ENCODE peak calls at places on chromosome 14, in four cellular contexts. One of them, this sample, is unnamed.

GRCh38 chr14:69852897-69853296 is 26.3 kb upstream of the SMOC1 start:
- DNase-seq in GM12878: no peak
- DNase-seq in HepG2: no peak
- DNase-seq in K562: no peak
- DNase-seq in this sample: no peak

GRCh38 chr14:35534884-35535793 is 1.2 kb downstream of the INSM2 start:
- DNase-seq in HepG2: peak
- DNase-seq in K562: peak
- DNase-seq in GM12878: no peak
- DNase-seq in this sample: peak

GRCh38 chr14:98578204-98578603 is 693.8 kb downstream of the BCL11B start:
- DNase-seq in GM12878: no peak
- DNase-seq in HepG2: no peak
- DNase-seq in K562: no peak
- DNase-seq in this sample: no peak

GRCh38 chr14:71261206-71261605 is 353.9 kb downstream of the PCNX1 start:
- DNase-seq in HepG2: no peak
- DNase-seq in GM12878: no peak
- DNase-seq in K562: no peak
- DNase-seq in this sample: no peak

GRCh38 chr14:70655110-70655826 is 13.6 kb downstream of the TTC9 start:
- DNase-seq in HepG2: no peak
- DNase-seq in GM12878: peak
- DNase-seq in K562: no peak
- DNase-seq in this sample: peak

GRCh38 chr14:100289916-100290606 is 16.2 kb downstream of the SLC25A29 start:
- DNase-seq in K562: no peak
- DNase-seq in GM12878: no peak
- DNase-seq in HepG2: no peak
- DNase-seq in this sample: no peak

GRCh38 chr14:51285102-51285501 is 45.1 kb downstream of the TMX1 start:
- DNase-seq in K562: no peak
- DNase-seq in HepG2: no peak
- DNase-seq in GM12878: peak
- DNase-seq in this sample: no peak

GRCh38 chr14:101173698-101174521 is 270.4 kb upstream of the RTL1 start:
- DNase-seq in K562: no peak
- DNase-seq in HepG2: no peak
- DNase-seq in GM12878: no peak
- DNase-seq in this sample: no peak

GRCh38 chr14:71049435-71050147 is 142.3 kb downstream of the PCNX1 start:
- DNase-seq in HepG2: no peak
- DNase-seq in GM12878: no peak
- DNase-seq in K562: no peak
- DNase-seq in this sample: no peak

DNA sequence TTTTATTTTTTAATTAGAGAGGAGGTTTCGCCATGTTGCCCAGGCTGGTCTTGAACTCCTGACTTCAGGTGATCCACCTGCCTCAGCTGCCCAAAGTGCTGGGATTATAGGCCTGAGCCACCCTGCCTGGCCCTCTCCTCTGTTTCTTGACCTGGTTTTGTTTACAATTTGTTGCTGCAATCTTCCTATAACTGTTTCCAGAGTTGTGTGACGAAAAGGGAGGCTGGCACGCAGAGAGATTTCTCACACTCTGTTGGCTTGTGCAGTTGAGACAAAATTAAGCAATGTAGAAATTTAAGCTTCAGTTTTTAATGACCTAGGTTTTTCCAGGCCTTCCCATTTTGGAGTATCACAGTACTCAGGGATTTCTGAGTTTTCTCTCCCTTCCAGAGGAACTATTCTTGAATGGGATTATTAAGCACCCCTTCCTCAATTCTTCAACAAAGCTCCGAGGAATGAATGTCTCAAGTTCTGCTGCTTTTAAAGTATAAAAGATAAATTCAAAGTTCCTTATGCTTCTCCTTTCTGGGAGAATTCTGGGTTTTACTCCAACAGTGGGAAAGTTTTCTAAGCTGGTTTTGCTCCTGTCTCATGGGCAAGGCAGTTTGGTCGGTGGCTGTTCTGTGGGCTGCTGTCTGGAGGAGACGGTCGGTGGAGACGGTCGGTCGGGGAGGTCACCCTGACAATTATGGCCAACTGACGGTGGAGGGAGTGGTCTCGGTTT is 20.4 kb upstream of the FOS start:
- DNase-seq in K562: no peak
- DNase-seq in HepG2: no peak
- DNase-seq in GM12878: no peak
- DNase-seq in this sample: no peak
- TF ChIP-seq JUNB in K562: no peak
- TF ChIP-seq JUNB in HepG2: no peak
- TF ChIP-seq JUNB in GM12878: no peak
- TF ChIP-seq JUNB in this sample: no peak

GRCh38 chr14:76908834-76909233 is 82.6 kb downstream of the LRRC74A start:
- DNase-seq in HepG2: no peak
- DNase-seq in K562: no peak
- DNase-seq in GM12878: peak
- DNase-seq in this sample: no peak
- H3K27ac ChIP-seq in HepG2: no peak
- H3K27ac ChIP-seq in K562: no peak
- H3K27ac ChIP-seq in GM12878: no peak
- H3K27ac ChIP-seq in this sample: no peak

DNA sequence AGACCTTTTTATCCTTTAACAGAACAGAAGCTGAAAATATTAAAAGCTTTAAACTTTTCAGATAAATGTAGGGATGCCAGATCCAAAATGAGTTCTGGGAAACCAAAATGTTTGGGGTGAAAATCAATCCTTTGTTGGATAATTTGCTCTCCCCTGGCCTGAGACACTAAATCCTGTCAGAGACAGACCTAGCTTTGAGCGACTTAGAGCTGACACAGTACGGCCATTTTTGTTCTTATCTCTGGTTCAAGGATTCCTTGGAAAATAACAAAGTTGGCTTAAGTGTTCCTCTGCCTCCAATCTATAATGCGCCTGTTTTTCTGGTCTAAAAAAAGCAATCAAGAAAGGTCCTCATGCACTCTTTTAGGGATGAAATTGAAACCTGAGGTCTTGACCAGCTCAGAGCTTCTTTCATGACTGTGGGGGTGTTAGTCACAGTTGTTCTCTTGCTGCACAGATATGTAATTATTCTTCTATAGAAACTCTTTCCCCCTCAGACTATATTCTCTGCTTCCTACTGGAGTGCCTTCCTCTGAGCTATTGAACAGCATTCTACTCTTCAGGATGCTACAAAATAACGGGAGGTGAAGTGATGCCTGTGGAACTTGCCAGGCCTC is 52.3 kb upstream of the EGLN3 start:
- DNase-seq in HepG2: no peak
- DNase-seq in GM12878: no peak
- DNase-seq in K562: no peak
- DNase-seq in this sample: no peak
- H2AFZ ChIP-seq in HepG2: no peak
- H2AFZ ChIP-seq in GM12878: no peak
- H2AFZ ChIP-seq in K562: peak
- H2AFZ ChIP-seq in this sample: peak

GRCh38 chr14:90519262-90519920 is 122.6 kb downstream of the CALM1 start:
- DNase-seq in K562: no peak
- DNase-seq in GM12878: no peak
- DNase-seq in HepG2: no peak
- DNase-seq in this sample: no peak

GRCh38 chr14:90520326-90520725 is 123.5 kb downstream of the CALM1 start:
- DNase-seq in GM12878: no peak
- DNase-seq in K562: no peak
- DNase-seq in HepG2: no peak
- DNase-seq in this sample: no peak

GRCh38 chr14:90518941-90519256 is 122.1 kb downstream of the CALM1 start:
- DNase-seq in GM12878: no peak
- DNase-seq in HepG2: peak
- DNase-seq in K562: peak
- DNase-seq in this sample: peak

GRCh38 chr14:90517431-90517841 is 120.6 kb downstream of the CALM1 start:
- DNase-seq in HepG2: peak
- DNase-seq in GM12878: no peak
- DNase-seq in K562: no peak
- DNase-seq in this sample: no peak

DNA sequence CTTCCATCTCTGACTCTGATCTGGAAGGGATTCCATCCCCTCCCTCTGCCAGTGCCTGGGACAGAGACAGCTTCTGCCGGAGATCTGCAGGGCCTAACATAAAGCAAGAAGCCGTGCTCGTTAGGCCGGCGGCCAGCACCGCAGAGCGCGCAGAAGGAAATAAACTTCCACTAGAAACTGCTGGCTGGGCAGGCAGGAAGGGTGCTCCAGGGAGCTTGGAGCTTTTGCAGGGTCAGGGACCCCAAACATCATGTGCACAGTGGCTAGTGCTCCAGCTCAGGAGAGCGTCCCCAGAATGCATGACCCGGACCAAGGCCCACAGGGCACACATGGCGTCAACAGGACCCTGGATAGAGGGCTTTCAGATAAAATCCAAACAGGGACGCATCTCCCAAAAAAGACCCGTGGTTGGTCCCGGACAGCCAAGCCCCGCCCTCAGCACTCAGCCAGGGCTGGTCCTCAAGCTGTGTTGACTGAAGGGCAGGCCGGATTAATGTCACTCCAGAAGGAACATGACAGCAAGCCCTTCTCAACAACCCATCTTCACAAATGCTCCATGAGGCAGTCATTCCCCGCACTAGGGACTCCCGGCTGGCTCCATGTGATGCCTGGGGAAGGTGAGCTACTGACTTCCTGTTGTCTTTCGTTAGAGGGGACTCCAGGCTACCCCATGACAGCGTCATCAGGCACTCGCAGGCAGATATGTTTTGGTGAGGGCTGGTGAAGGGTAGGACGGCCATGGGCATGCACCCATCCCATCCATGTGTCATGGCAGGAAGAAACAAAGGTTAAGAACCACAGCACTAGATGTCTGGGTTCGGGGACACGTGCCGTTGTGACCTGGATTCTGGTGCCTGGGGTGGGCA is 121.5 kb downstream of the CALM1 start:
- DNase-seq in K562: no peak
- DNase-seq in HepG2: no peak
- DNase-seq in GM12878: no peak
- DNase-seq in this sample: no peak
- TF ChIP-seq JUNB in K562: no peak
- TF ChIP-seq JUNB in HepG2: no peak
- TF ChIP-seq JUNB in GM12878: no peak
- TF ChIP-seq JUNB in this sample: no peak

GRCh38 chr14:64726585-64726890 is 22.3 kb downstream of the PLEKHG3 start:
- DNase-seq in K562: no peak
- DNase-seq in GM12878: no peak
- DNase-seq in HepG2: no peak
- DNase-seq in this sample: peak

GRCh38 chr14:64728856-64729255 is 24.6 kb downstream of the PLEKHG3 start:
- DNase-seq in GM12878: no peak
- DNase-seq in HepG2: no peak
- DNase-seq in K562: no peak
- DNase-seq in this sample: no peak

GRCh38 chr14:64728106-64728505 is 23.9 kb downstream of the PLEKHG3 start:
- DNase-seq in K562: no peak
- DNase-seq in HepG2: no peak
- DNase-seq in GM12878: no peak
- DNase-seq in this sample: no peak

GRCh38 chr14:64725879-64726584 is 21.8 kb downstream of the PLEKHG3 start:
- DNase-seq in HepG2: no peak
- DNase-seq in K562: no peak
- DNase-seq in GM12878: no peak
- DNase-seq in this sample: peak

DNA sequence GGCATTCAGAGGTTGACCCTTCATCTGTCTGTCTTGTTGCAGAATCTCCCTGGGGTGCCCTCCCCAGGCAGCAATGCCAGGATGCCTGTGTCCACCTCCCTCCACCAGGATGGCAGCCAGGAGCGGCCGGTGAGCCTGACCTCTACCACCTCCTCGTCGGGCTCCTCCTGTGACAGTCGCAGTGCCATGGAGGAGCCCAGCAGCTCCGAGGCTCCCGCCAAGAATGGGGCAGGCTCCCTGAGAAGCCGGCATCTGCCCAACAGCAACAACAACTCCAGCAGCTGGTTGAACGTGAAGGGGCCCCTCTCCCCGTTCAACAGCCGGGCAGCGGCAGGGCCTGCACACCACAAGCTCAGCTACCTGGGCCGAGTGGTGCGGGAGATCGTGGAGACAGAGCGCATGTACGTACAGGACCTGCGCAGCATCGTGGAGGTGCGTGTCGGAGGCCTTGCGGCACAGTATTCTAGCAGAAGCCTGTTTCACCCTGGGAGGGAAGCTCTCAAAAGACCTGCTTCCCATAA is 23.4 kb downstream of the PLEKHG3 start:
- DNase-seq in GM12878: no peak
- DNase-seq in HepG2: no peak
- DNase-seq in K562: no peak
- DNase-seq in this sample: no peak
- H3K27ac ChIP-seq in GM12878: no peak
- H3K27ac ChIP-seq in HepG2: no peak
- H3K27ac ChIP-seq in K562: no peak
- H3K27ac ChIP-seq in this sample: no peak

GRCh38 chr14:105218611-105219010 is 29.7 kb upstream of the BTBD6 start:
- DNase-seq in HepG2: no peak
- DNase-seq in GM12878: no peak
- DNase-seq in K562: no peak
- DNase-seq in this sample: no peak
- H2AFZ ChIP-seq in HepG2: no peak
- H2AFZ ChIP-seq in GM12878: no peak
- H2AFZ ChIP-seq in K562: no peak
- H2AFZ ChIP-seq in this sample: no peak

DNA sequence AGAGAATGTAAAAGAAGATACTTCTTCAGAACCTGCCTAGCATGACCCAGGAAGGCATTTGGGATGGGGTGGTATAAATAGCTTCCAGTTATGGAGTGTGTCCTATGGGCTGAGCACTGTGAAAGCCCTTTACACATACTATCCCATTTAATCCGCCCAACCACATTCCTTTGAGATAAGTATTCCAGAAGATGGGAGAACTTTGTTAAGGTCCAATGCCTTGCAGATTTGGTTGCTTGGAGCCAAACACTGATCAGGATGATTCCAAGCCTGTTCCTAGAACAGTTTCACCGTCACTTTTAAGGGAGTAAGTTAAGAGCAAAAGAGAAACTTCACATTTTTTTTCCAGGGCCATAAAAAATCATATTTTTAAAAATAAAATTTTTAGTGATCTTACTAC is 82.5 kb upstream of the CLMN start:
- DNase-seq in HepG2: no peak
- DNase-seq in GM12878: no peak
- DNase-seq in K562: no peak
- DNase-seq in this sample: no peak
- TF ChIP-seq JUNB in HepG2: no peak
- TF ChIP-seq JUNB in GM12878: no peak
- TF ChIP-seq JUNB in K562: no peak
- TF ChIP-seq JUNB in this sample: no peak